ENCODE peak calls at places on chromosomes 1 and 21, in ten cellular contexts. One of them, this sample, is unnamed. For H3K4me1, the result is how much of the 10 kb centered on the place peaks cover.

GRCh38 chr1:46364612-46365011 is 24.0 kb downstream of the NSUN4 start:
- DNase-seq in spleen: no peak
- DNase-seq in uterus: no peak
- DNase-seq in A549: no peak
- DNase-seq in fibroblast of lung: peak
- DNase-seq in tibial nerve: no peak
- DNase-seq in heart right ventricle: no peak
- DNase-seq in OCI-LY7: no peak
- DNase-seq in kidney: no peak
- DNase-seq in lower lobe of right lung: no peak
- DNase-seq in this sample: no peak

GRCh38 chr1:227780101-227781044 is 35.1 kb upstream of the PRSS38 start:
- DNase-seq in spleen: peak
- DNase-seq in uterus: no peak
- DNase-seq in A549: no peak
- DNase-seq in fibroblast of lung: no peak
- DNase-seq in tibial nerve: no peak
- DNase-seq in heart right ventricle: peak
- DNase-seq in OCI-LY7: no peak
- DNase-seq in kidney: no peak
- DNase-seq in lower lobe of right lung: peak
- DNase-seq in this sample: peak

GRCh38 chr1:96538001-96538649 is 183.5 kb upstream of the PTBP2 start:
- DNase-seq in spleen: no peak
- DNase-seq in uterus: peak
- DNase-seq in A549: no peak
- DNase-seq in fibroblast of lung: peak
- DNase-seq in tibial nerve: peak
- DNase-seq in heart right ventricle: peak
- DNase-seq in OCI-LY7: no peak
- DNase-seq in kidney: no peak
- DNase-seq in lower lobe of right lung: no peak
- DNase-seq in this sample: peak

GRCh38 chr1:60535713-60536112 is 462.1 kb upstream of the C1orf87 start:
- DNase-seq in spleen: no peak
- DNase-seq in uterus: no peak
- DNase-seq in A549: no peak
- DNase-seq in fibroblast of lung: no peak
- DNase-seq in tibial nerve: no peak
- DNase-seq in heart right ventricle: no peak
- DNase-seq in OCI-LY7: no peak
- DNase-seq in kidney: no peak
- DNase-seq in lower lobe of right lung: no peak
- DNase-seq in this sample: no peak

GRCh38 chr1:109181085-109181806 is 32.5 kb upstream of the SARS1 start:
- DNase-seq in spleen: no peak
- DNase-seq in uterus: no peak
- DNase-seq in A549: peak
- DNase-seq in fibroblast of lung: peak
- DNase-seq in tibial nerve: no peak
- DNase-seq in heart right ventricle: no peak
- DNase-seq in OCI-LY7: no peak
- DNase-seq in kidney: no peak
- DNase-seq in lower lobe of right lung: no peak
- DNase-seq in this sample: no peak

GRCh38 chr21:31931644-31932469 is 59.0 kb downstream of the HUNK start:
- DNase-seq in spleen: no peak
- DNase-seq in uterus: no peak
- DNase-seq in A549: no peak
- DNase-seq in fibroblast of lung: no peak
- DNase-seq in tibial nerve: no peak
- DNase-seq in heart right ventricle: no peak
- DNase-seq in OCI-LY7: no peak
- DNase-seq in kidney: no peak
- DNase-seq in lower lobe of right lung: no peak
- DNase-seq in this sample: no peak

GRCh38 chr1:230905733-230906132 is 37.4 kb upstream of the C1orf198 start:
- DNase-seq in spleen: no peak
- DNase-seq in uterus: no peak
- DNase-seq in A549: no peak
- DNase-seq in fibroblast of lung: no peak
- DNase-seq in tibial nerve: no peak
- DNase-seq in heart right ventricle: no peak
- DNase-seq in OCI-LY7: no peak
- DNase-seq in kidney: no peak
- DNase-seq in lower lobe of right lung: no peak
- DNase-seq in this sample: no peak

GRCh38 chr1:30637183-30637969 is 86.0 kb downstream of the MATN1 start:
- DNase-seq in spleen: no peak
- DNase-seq in uterus: peak
- DNase-seq in A549: no peak
- DNase-seq in fibroblast of lung: no peak
- DNase-seq in tibial nerve: no peak
- DNase-seq in heart right ventricle: no peak
- DNase-seq in OCI-LY7: no peak
- DNase-seq in kidney: no peak
- DNase-seq in lower lobe of right lung: no peak
- DNase-seq in this sample: no peak

GRCh38 chr1:197200468-197200899 is 54.0 kb upstream of the ASPM start:
- DNase-seq in spleen: no peak
- DNase-seq in uterus: no peak
- DNase-seq in A549: no peak
- DNase-seq in fibroblast of lung: peak
- DNase-seq in tibial nerve: peak
- DNase-seq in heart right ventricle: peak
- DNase-seq in OCI-LY7: peak
- DNase-seq in kidney: no peak
- DNase-seq in lower lobe of right lung: no peak
- DNase-seq in this sample: no peak

GRCh38 chr1:228136908-228137307 is 3.2 kb upstream of the GUK1 start:
- DNase-seq in spleen: no peak
- DNase-seq in uterus: no peak
- DNase-seq in A549: no peak
- DNase-seq in fibroblast of lung: no peak
- DNase-seq in tibial nerve: no peak
- DNase-seq in heart right ventricle: no peak
- DNase-seq in OCI-LY7: peak
- DNase-seq in kidney: no peak
- DNase-seq in lower lobe of right lung: no peak
- DNase-seq in this sample: no peak

GRCh38 chr1:98323906-98324358 is 337.6 kb upstream of the SNX7 start:
- DNase-seq in spleen: no peak
- DNase-seq in uterus: no peak
- DNase-seq in A549: peak
- DNase-seq in fibroblast of lung: peak
- DNase-seq in tibial nerve: peak
- DNase-seq in heart right ventricle: peak
- DNase-seq in OCI-LY7: no peak
- DNase-seq in kidney: no peak
- DNase-seq in lower lobe of right lung: no peak
- DNase-seq in this sample: peak

GRCh38 chr1:106173101-106173500 is 883.4 kb upstream of the PRMT6 start:
- DNase-seq in spleen: no peak
- DNase-seq in uterus: no peak
- DNase-seq in A549: no peak
- DNase-seq in fibroblast of lung: no peak
- DNase-seq in tibial nerve: no peak
- DNase-seq in heart right ventricle: no peak
- DNase-seq in OCI-LY7: no peak
- DNase-seq in kidney: no peak
- DNase-seq in lower lobe of right lung: no peak
- DNase-seq in this sample: no peak

GRCh38 chr1:112673589-112674439 is 645 bp upstream of the MOV10 start:
- DNase-seq in spleen: no peak
- DNase-seq in uterus: no peak
- DNase-seq in A549: peak
- DNase-seq in fibroblast of lung: peak
- DNase-seq in tibial nerve: peak
- DNase-seq in heart right ventricle: peak
- DNase-seq in OCI-LY7: peak
- DNase-seq in kidney: no peak
- DNase-seq in lower lobe of right lung: no peak
- DNase-seq in this sample: no peak

GRCh38 chr1:66315675-66316074 is 218.3 kb upstream of the SGIP1 start:
- DNase-seq in spleen: no peak
- DNase-seq in uterus: no peak
- DNase-seq in A549: peak
- DNase-seq in fibroblast of lung: no peak
- DNase-seq in tibial nerve: no peak
- DNase-seq in heart right ventricle: no peak
- DNase-seq in OCI-LY7: no peak
- DNase-seq in kidney: no peak
- DNase-seq in lower lobe of right lung: no peak
- DNase-seq in this sample: no peak

DNA sequence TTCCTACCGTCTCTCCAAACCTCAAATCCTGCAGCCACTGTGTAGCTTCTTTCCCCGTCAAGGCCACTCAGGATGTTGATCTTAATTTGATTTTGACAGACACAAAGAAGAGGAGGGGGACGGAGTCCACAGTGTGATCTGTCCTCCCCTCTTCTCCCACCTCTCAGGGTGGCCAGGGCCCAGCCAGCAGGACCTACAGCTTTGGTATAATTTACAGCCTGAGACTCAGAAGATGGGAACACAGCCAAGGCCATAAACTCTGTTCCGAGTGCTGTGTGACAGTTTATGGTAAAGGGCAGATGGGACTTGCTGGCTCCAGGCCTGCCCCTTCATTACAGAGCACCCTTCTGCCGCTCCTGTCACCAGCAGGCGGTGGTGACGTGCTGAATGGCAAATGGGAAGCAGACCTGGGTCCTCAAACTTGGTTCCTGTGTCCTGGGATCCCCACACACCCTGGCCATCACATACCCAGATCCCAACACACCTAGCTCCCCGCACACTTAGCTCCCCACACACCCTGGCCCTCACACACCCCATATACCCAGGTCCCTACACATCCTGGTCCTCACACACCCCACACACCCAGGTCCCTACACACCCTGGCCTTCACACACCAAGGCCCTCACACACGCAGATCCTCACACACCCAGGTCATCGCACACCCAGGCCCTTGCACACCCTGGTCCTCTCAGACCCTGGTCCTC is 71.7 kb downstream of the CD2 start:
- DNase-seq in spleen: no peak
- DNase-seq in uterus: no peak
- DNase-seq in A549: no peak
- DNase-seq in fibroblast of lung: no peak
- DNase-seq in tibial nerve: no peak
- DNase-seq in heart right ventricle: no peak
- DNase-seq in OCI-LY7: no peak
- DNase-seq in kidney: no peak
- DNase-seq in lower lobe of right lung: no peak
- DNase-seq in this sample: no peak
- TF ChIP-seq CTCF in spleen: no peak
- TF ChIP-seq CTCF in uterus: no peak
- TF ChIP-seq CTCF in A549: no peak
- TF ChIP-seq CTCF in fibroblast of lung: no peak
- TF ChIP-seq CTCF in tibial nerve: no peak
- TF ChIP-seq CTCF in heart right ventricle: no peak
- TF ChIP-seq CTCF in OCI-LY7: no peak
- TF ChIP-seq CTCF in kidney: no peak
- TF ChIP-seq CTCF in lower lobe of right lung: no peak
- TF ChIP-seq CTCF in this sample: no peak

DNA sequence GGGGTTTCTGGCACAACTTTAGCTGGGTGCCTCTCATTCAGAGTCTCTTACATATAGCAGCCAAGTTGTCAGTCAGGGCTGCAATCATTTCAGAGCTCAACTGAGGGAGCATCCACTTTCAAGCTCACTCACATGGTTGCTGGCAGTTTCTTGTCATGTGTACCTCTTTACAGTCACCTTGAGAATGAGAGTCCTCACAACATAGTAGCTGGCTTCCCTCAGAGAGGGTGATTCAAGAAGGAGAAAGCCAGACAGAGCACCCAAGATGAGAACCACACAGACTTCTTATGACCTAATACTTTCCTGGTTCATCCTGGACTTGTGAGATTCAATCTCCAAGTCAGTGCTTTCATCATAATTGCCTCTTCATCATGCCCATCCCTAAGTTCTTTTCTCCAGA is 57.2 kb downstream of the DPT start:
- DNase-seq in spleen: no peak
- DNase-seq in uterus: no peak
- DNase-seq in A549: no peak
- DNase-seq in fibroblast of lung: no peak
- DNase-seq in tibial nerve: no peak
- DNase-seq in heart right ventricle: no peak
- DNase-seq in OCI-LY7: no peak
- DNase-seq in kidney: no peak
- DNase-seq in lower lobe of right lung: no peak
- DNase-seq in this sample: no peak
- H3K4me1 ChIP-seq in spleen: under half
- H3K4me1 ChIP-seq in uterus: under half
- H3K4me1 ChIP-seq in A549: under half
- H3K4me1 ChIP-seq in fibroblast of lung: under half
- H3K4me1 ChIP-seq in tibial nerve: under half
- H3K4me1 ChIP-seq in heart right ventricle: under half
- H3K4me1 ChIP-seq in OCI-LY7: under half
- H3K4me1 ChIP-seq in kidney: under half
- H3K4me1 ChIP-seq in lower lobe of right lung: under half
- H3K4me1 ChIP-seq in this sample: under half

GRCh38 chr1:11982010-11982392 is 1.8 kb downstream of the MFN2 start:
- DNase-seq in spleen: no peak
- DNase-seq in uterus: no peak
- DNase-seq in A549: peak
- DNase-seq in fibroblast of lung: peak
- DNase-seq in tibial nerve: no peak
- DNase-seq in heart right ventricle: no peak
- DNase-seq in OCI-LY7: no peak
- DNase-seq in kidney: no peak
- DNase-seq in lower lobe of right lung: no peak
- DNase-seq in this sample: no peak
- H3K27ac ChIP-seq in spleen: peak
- H3K27ac ChIP-seq in uterus: no peak
- H3K27ac ChIP-seq in A549: no peak
- H3K27ac ChIP-seq in fibroblast of lung: no peak
- H3K27ac ChIP-seq in tibial nerve: no peak
- H3K27ac ChIP-seq in heart right ventricle: no peak
- H3K27ac ChIP-seq in OCI-LY7: no peak
- H3K27ac ChIP-seq in kidney: no peak
- H3K27ac ChIP-seq in lower lobe of right lung: no peak
- H3K27ac ChIP-seq in this sample: no peak

GRCh38 chr21:39712976-39713375 is 32.0 kb upstream of the IGSF5 start:
- DNase-seq in spleen: no peak
- DNase-seq in uterus: no peak
- DNase-seq in A549: peak
- DNase-seq in fibroblast of lung: no peak
- DNase-seq in tibial nerve: no peak
- DNase-seq in heart right ventricle: no peak
- DNase-seq in OCI-LY7: no peak
- DNase-seq in kidney: no peak
- DNase-seq in lower lobe of right lung: no peak
- DNase-seq in this sample: no peak
- TF ChIP-seq CTCF in spleen: no peak
- TF ChIP-seq CTCF in uterus: no peak
- TF ChIP-seq CTCF in A549: no peak
- TF ChIP-seq CTCF in fibroblast of lung: no peak
- TF ChIP-seq CTCF in tibial nerve: no peak
- TF ChIP-seq CTCF in heart right ventricle: no peak
- TF ChIP-seq CTCF in OCI-LY7: peak
- TF ChIP-seq CTCF in kidney: no peak
- TF ChIP-seq CTCF in lower lobe of right lung: no peak
- TF ChIP-seq CTCF in this sample: no peak

This sample was measured in ascending aorta.